ENCODE peak calls at places on chromosomes 6 and 20, in seven cellular contexts. R is endothelial cell of umbilical vein, C is K562, H is SK-N-SH, T is HCT116, O is HepG2, Z is GM12878. K is an unnamed sample.

GRCh38 chr6:22699046-22699639 is 129.8 kb downstream of the HDGFL1 start:
- DNase-seq in R (peak; percentile 82), C (no peak), H (peak; percentile 14), T (no peak), O (no peak), Z (no peak), K (no peak)

GRCh38 chr20:50274570-50275430 is 84.2 kb downstream of the CEBPB start:
- DNase-seq in R (no peak), C (no peak), H (no peak), T (no peak), O (peak; percentile 85), Z (no peak), K (no peak)

GRCh38 chr6:125759184-125759902 is 9.9 kb downstream of the HEY2 start:
- DNase-seq in R (no peak), C (peak; percentile 77), H (peak; percentile 87), T (peak; percentile 33), O (no peak), Z (no peak), K (no peak)

GRCh38 chr6:121844898-121845297 is 409.5 kb downstream of the GJA1 start:
- DNase-seq in R (no peak), C (no peak), H (no peak), T (no peak), O (no peak), Z (no peak), K (no peak)

GRCh38 chr6:26214826-26215199 is 127.6 kb downstream of the HFE start:
- DNase-seq in R (no peak), C (no peak), H (no peak), T (no peak), O (no peak), Z (no peak), K (no peak)

GRCh38 chr20:25361287-25361683 is 29.4 kb downstream of the ABHD12 start:
- DNase-seq in R (no peak), C (no peak), H (no peak), T (no peak), O (peak; percentile 33), Z (no peak), K (no peak)

GRCh38 chr6:7726416-7727149 is 684 bp downstream of the BMP6 start:
- DNase-seq in R (no peak), C (peak; percentile 29), H (peak; percentile 57), T (no peak), O (no peak), Z (no peak), K (no peak)

GRCh38 chr6:149014631-149015171 is 267.9 kb downstream of the UST start:
- DNase-seq in R (no peak), C (no peak), H (no peak), T (no peak), O (no peak), Z (no peak), K (no peak)

GRCh38 chr20:23356203-23356602 is 5.6 kb downstream of the NXT1 start:
- DNase-seq in R (no peak), C (no peak), H (no peak), T (no peak), O (no peak), Z (no peak), K (no peak)

GRCh38 chr6:7390218-7390878 is 740 bp downstream of the RIOK1 start:
- DNase-seq in R (no peak), C (no peak), H (no peak), T (no peak), O (no peak), Z (no peak), K (no peak)

GRCh38 chr20:58212636-58213035 is 15.8 kb downstream of the ANKRD60 start:
- DNase-seq in R (no peak), C (no peak), H (peak; percentile 49), T (no peak), O (no peak), Z (no peak), K (no peak)

DNA sequence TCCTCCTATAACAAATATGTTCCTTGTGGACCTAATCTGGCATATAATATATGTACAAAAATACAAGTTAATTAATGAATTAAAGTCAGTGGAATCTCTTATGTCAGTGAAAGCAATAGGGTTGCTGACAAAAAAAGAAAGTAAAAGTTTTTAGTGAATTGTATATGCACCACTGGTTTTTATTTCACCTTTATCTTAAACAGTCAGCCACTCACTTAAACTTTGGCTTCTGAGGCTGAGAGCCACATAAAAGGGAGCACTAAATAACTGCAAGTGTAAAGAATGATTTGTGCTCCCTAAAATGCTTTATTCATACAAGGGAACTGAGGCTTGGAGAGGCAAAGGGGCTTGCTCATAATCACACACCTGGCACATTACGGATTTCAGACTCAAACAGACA is 9.9 kb upstream of the F13A1 start:
- DNase-seq in R (no peak), C (no peak), H (no peak), T (no peak), O (no peak), Z (no peak), K (no peak)
- H3K9ac ChIP-seq in R (no peak overlapping the region), C (no peak overlapping the region), H (no peak overlapping the region), T (no peak overlapping the region), O (no peak overlapping the region), Z (peak overlapping the region; percentile 72), K (no peak overlapping the region)

GRCh38 chr6:54515013-54515412 is 206.8 kb downstream of the TINAG start:
- DNase-seq in R (peak; percentile 61), C (no peak), H (no peak), T (no peak), O (no peak), Z (no peak), K (no peak)

GRCh38 chr6:54515713-54516112 is 207.5 kb downstream of the TINAG start:
- DNase-seq in R (no peak), C (no peak), H (no peak), T (no peak), O (no peak), Z (no peak), K (no peak)

GRCh38 chr6:54519161-54519560 is 210.9 kb downstream of the TINAG start:
- DNase-seq in R (peak; percentile 6), C (no peak), H (no peak), T (no peak), O (no peak), Z (no peak), K (no peak)

DNA sequence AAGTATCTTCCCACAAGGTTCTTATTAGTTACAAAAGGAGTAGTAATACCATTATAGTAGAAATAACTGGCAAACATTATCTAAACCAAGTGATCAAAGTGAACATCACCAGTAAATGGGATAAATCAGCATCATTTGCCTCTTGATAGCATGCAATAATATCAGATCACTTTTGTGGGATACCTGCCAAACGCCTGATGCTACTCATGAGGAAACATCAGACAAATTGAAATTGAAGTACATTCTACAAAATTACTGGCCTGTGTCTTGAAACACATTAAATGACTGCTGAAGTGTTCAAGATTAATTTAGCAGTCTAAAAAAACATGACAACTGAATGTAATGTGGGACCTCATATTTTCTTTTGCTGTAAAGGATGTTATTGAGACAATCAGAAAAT is 208.1 kb downstream of the TINAG start:
- DNase-seq in R (no peak), C (no peak), H (no peak), T (no peak), O (no peak), Z (no peak), K (no peak)
- TF ChIP-seq POLR2AphosphoS5 in R (no peak), C (no peak), H (no peak), T (no peak), O (no peak), Z (no peak), K (no peak)

GRCh38 chr6:42050011-42050896 is at the start of gene TAF8:
- DNase-seq in R (peak; percentile 92), C (peak; percentile 94), H (peak; percentile 95), T (peak; percentile 82), O (peak; percentile 94), Z (peak; percentile 77), K (peak; percentile 70)

GRCh38 chr6:42049116-42049809 is 1.1 kb upstream of the TAF8 start:
- DNase-seq in R (no peak), C (no peak), H (no peak), T (no peak), O (no peak), Z (no peak), K (no peak)

GRCh38 chr6:42047790-42048405 is 2.4 kb upstream of the TAF8 start:
- DNase-seq in R (no peak), C (no peak), H (peak; percentile 53), T (no peak), O (no peak), Z (no peak), K (no peak)

GRCh38 chr6:42047220-42047590 is 3.1 kb upstream of the TAF8 start:
- DNase-seq in R (no peak), C (no peak), H (no peak), T (no peak), O (no peak), Z (no peak), K (no peak)

DNA sequence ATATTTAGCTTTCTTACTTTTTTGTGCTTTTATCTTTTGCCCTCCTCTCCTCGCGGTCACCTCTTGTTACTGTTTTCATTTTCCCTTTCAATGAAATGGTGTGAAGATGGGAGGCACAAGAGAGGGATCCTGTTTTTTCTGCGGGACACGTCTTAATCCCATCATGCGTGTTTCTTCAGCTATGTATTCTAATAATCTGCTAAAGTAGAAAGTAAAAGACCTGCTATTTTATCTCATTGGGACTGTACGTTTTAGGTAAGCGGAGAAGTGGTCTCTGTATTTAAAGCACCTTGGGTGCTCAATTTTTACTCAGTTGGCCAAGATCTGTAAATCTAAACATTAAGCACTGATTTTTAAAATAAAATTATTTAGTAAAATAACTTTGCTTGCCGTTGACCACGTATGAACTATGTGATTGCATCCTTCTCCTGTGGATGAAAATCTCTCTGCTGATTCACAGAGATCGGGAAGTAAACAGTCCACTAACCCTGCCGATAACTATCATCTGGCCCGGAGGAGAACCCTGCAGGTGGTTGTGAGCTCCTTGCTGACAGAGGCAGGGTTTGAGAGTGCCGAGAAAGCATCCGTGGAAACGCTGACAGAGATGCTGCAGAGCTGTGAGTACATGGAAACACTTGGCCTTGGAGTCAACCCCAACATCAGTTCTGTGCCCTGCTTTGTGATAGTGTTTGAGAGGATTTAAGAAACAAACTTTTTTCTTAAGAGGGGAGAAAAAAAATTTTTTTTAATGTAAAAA is 751 bp downstream of the TAF8 start:
- DNase-seq in R (no peak), C (no peak), H (no peak), T (no peak), O (no peak), Z (no peak), K (no peak)
- H3K27ac ChIP-seq in R (peak overlapping the region; percentile 77), C (peak overlapping the region; percentile 98), H (peak overlapping the region; percentile 92), T (peak overlapping the region; percentile 78), O (peak overlapping the region; percentile 96), Z (peak overlapping the region; percentile 97), K (no peak overlapping the region)

DNA sequence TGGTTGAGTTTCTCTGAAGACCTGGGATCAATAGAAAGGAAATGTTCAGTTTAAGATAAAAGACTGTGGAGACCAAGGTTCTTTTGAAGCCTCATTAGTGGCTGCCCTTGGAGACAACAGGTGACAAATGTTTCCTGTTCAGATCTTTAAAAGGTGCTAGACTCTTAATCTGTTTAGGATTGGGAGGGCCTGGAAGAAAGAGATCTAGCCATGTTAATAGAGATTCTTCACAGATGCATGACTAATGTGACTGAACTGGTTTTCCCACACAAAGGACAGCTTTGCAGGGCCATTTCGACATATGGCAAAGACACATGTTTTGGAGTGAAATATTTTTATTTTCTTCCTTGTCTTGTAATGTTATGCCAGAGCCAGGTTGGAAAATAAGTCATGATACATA is 82.2 kb downstream of the WDR27 start:
- DNase-seq in R (no peak), C (no peak), H (no peak), T (no peak), O (no peak), Z (no peak), K (no peak)
- H3K9ac ChIP-seq in R (no peak overlapping the region), C (no peak overlapping the region), H (no peak overlapping the region), T (no peak overlapping the region), O (no peak overlapping the region), Z (no peak overlapping the region), K (no peak overlapping the region)